ENCODE peak calls at places on chromosomes 13 and 19, in six cellular contexts. One of them, this sample, is unnamed.

GRCh38 chr13:98206946-98207345 is 29.9 kb upstream of the RNF113B start:
- DNase-seq in heart left ventricle: no peak
- DNase-seq in stimulated activated CD8-positive, alpha-beta memory T cell treated with anti-CD3 and anti-CD28 coated beads, Interleukin-15, amount 100 ng/mL, for 1 hour: no peak
- DNase-seq in cerebellum: no peak
- DNase-seq in amniotic stem cell: no peak
- DNase-seq in GM19239: no peak
- DNase-seq in this sample: no peak

GRCh38 chr13:38769526-38769925 is 82.6 kb downstream of the FREM2 start:
- DNase-seq in heart left ventricle: no peak
- DNase-seq in GM19239: no peak
- DNase-seq in stimulated activated CD8-positive, alpha-beta memory T cell treated with anti-CD3 and anti-CD28 coated beads, Interleukin-15, amount 100 ng/mL, for 1 hour: no peak
- DNase-seq in amniotic stem cell: no peak
- DNase-seq in cerebellum: no peak
- DNase-seq in this sample: no peak

GRCh38 chr13:75430618-75431209 is 51.3 kb downstream of the TBC1D4 start:
- DNase-seq in cerebellum: no peak
- DNase-seq in stimulated activated CD8-positive, alpha-beta memory T cell treated with anti-CD3 and anti-CD28 coated beads, Interleukin-15, amount 100 ng/mL, for 1 hour: no peak
- DNase-seq in heart left ventricle: no peak
- DNase-seq in GM19239: no peak
- DNase-seq in amniotic stem cell: no peak
- DNase-seq in this sample: no peak

GRCh38 chr19:44111910-44112463 is 1.2 kb upstream of the ZNF225 start:
- DNase-seq in heart left ventricle: no peak
- DNase-seq in cerebellum: no peak
- DNase-seq in amniotic stem cell: peak; percentile 82
- DNase-seq in stimulated activated CD8-positive, alpha-beta memory T cell treated with anti-CD3 and anti-CD28 coated beads, Interleukin-15, amount 100 ng/mL, for 1 hour: no peak
- DNase-seq in GM19239: no peak
- DNase-seq in this sample: no peak

GRCh38 chr13:30442854-30443379 is 20.6 kb downstream of the UBE2L5 start:
- DNase-seq in heart left ventricle: no peak
- DNase-seq in stimulated activated CD8-positive, alpha-beta memory T cell treated with anti-CD3 and anti-CD28 coated beads, Interleukin-15, amount 100 ng/mL, for 1 hour: no peak
- DNase-seq in amniotic stem cell: no peak
- DNase-seq in GM19239: no peak
- DNase-seq in cerebellum: no peak
- DNase-seq in this sample: no peak

GRCh38 chr19:5972355-5972731 is 5.6 kb downstream of the RANBP3 start:
- DNase-seq in heart left ventricle: peak; percentile 5
- DNase-seq in amniotic stem cell: no peak
- DNase-seq in cerebellum: no peak
- DNase-seq in stimulated activated CD8-positive, alpha-beta memory T cell treated with anti-CD3 and anti-CD28 coated beads, Interleukin-15, amount 100 ng/mL, for 1 hour: no peak
- DNase-seq in GM19239: no peak
- DNase-seq in this sample: no peak

GRCh38 chr13:30479590-30480219 is 14.0 kb upstream of the HMGB1 start:
- DNase-seq in cerebellum: no peak
- DNase-seq in amniotic stem cell: no peak
- DNase-seq in stimulated activated CD8-positive, alpha-beta memory T cell treated with anti-CD3 and anti-CD28 coated beads, Interleukin-15, amount 100 ng/mL, for 1 hour: no peak
- DNase-seq in GM19239: no peak
- DNase-seq in heart left ventricle: no peak
- DNase-seq in this sample: no peak

GRCh38 chr19:29016353-29016752 is 196.6 kb downstream of the UQCRFS1 start:
- DNase-seq in stimulated activated CD8-positive, alpha-beta memory T cell treated with anti-CD3 and anti-CD28 coated beads, Interleukin-15, amount 100 ng/mL, for 1 hour: no peak
- DNase-seq in heart left ventricle: no peak
- DNase-seq in amniotic stem cell: no peak
- DNase-seq in GM19239: no peak
- DNase-seq in cerebellum: no peak
- DNase-seq in this sample: no peak

GRCh38 chr13:100694722-100695644 is 20.4 kb upstream of the TMTC4 start:
- DNase-seq in amniotic stem cell: no peak
- DNase-seq in stimulated activated CD8-positive, alpha-beta memory T cell treated with anti-CD3 and anti-CD28 coated beads, Interleukin-15, amount 100 ng/mL, for 1 hour: no peak
- DNase-seq in cerebellum: no peak
- DNase-seq in heart left ventricle: no peak
- DNase-seq in GM19239: no peak
- DNase-seq in this sample: no peak

GRCh38 chr13:36030670-36031331 is 100.4 kb downstream of the DCLK1 start:
- DNase-seq in GM19239: no peak
- DNase-seq in stimulated activated CD8-positive, alpha-beta memory T cell treated with anti-CD3 and anti-CD28 coated beads, Interleukin-15, amount 100 ng/mL, for 1 hour: no peak
- DNase-seq in heart left ventricle: no peak
- DNase-seq in cerebellum: no peak
- DNase-seq in amniotic stem cell: no peak
- DNase-seq in this sample: no peak

GRCh38 chr13:75050419-75051066 is 431.4 kb downstream of the TBC1D4 start:
- DNase-seq in heart left ventricle: no peak
- DNase-seq in cerebellum: no peak
- DNase-seq in stimulated activated CD8-positive, alpha-beta memory T cell treated with anti-CD3 and anti-CD28 coated beads, Interleukin-15, amount 100 ng/mL, for 1 hour: no peak
- DNase-seq in GM19239: no peak
- DNase-seq in amniotic stem cell: no peak
- DNase-seq in this sample: no peak

GRCh38 chr13:38386421-38386820 is 36.8 kb downstream of the UFM1 start:
- DNase-seq in cerebellum: no peak
- DNase-seq in amniotic stem cell: no peak
- DNase-seq in stimulated activated CD8-positive, alpha-beta memory T cell treated with anti-CD3 and anti-CD28 coated beads, Interleukin-15, amount 100 ng/mL, for 1 hour: no peak
- DNase-seq in heart left ventricle: no peak
- DNase-seq in GM19239: no peak
- DNase-seq in this sample: no peak

GRCh38 chr13:112648101-112648500 is 41.7 kb upstream of the ATP11A start:
- DNase-seq in stimulated activated CD8-positive, alpha-beta memory T cell treated with anti-CD3 and anti-CD28 coated beads, Interleukin-15, amount 100 ng/mL, for 1 hour: no peak
- DNase-seq in heart left ventricle: no peak
- DNase-seq in cerebellum: no peak
- DNase-seq in GM19239: no peak
- DNase-seq in amniotic stem cell: no peak
- DNase-seq in this sample: no peak